ENCODE peak calls at places on chromosomes 1 and 21, in four cellular contexts. M is Ammon's horn, H is ureter, F is foreskin fibroblast. R is an unnamed sample.

GRCh38 chr1:208935517-208936187 is 647.9 kb upstream of the CAMK1G start:
- DNase-seq in M (no peak), H (no peak), F (no peak), R (no peak)

GRCh38 chr1:69157046-69157756 is 410.5 kb upstream of the LRRC7 start:
- DNase-seq in M (no peak), H (no peak), F (no peak), R (no peak)

GRCh38 chr1:232911027-232911599 is 39.3 kb upstream of the NTPCR start:
- DNase-seq in M (no peak), H (no peak), F (no peak), R (peak)

GRCh38 chr21:35138665-35139381 is 89.7 kb upstream of the RUNX1 start:
- DNase-seq in M (no peak), H (no peak), F (peak), R (no peak)

GRCh38 chr1:116290085-116290670 is 82.9 kb upstream of the ATP1A1 start:
- DNase-seq in M (no peak), H (peak), F (peak), R (no peak)

GRCh38 chr1:33137800-33138199 is 44.0 kb downstream of the TRIM62 start:
- DNase-seq in M (peak), H (no peak), F (no peak), R (peak)

GRCh38 chr1:55472784-55473183 is 257.6 kb upstream of the USP24 start:
- DNase-seq in M (no peak), H (no peak), F (no peak), R (no peak)

GRCh38 chr1:78255849-78256248 is 210.1 kb downstream of the GIPC2 start:
- DNase-seq in M (no peak), H (no peak), F (no peak), R (no peak)

GRCh38 chr1:198212675-198213074 is 55.9 kb downstream of the NEK7 start:
- DNase-seq in M (no peak), H (no peak), F (peak), R (no peak)

GRCh38 chr1:234309598-234310459 is 63.4 kb upstream of the COA6 start:
- DNase-seq in M (peak), H (peak), F (peak), R (peak)

GRCh38 chr21:45461369-45461750 is 56.4 kb downstream of the COL18A1 start:
- DNase-seq in M (no peak), H (no peak), F (no peak), R (no peak)

GRCh38 chr1:31183927-31184554 is 55.6 kb downstream of the NKAIN1 start:
- DNase-seq in M (peak), H (no peak), F (peak), R (peak)

GRCh38 chr1:47918257-47918867 is 78.8 kb downstream of the TRABD2B start:
- DNase-seq in M (no peak), H (peak), F (no peak), R (no peak)

GRCh38 chr1:241336335-241336734 is 20.7 kb downstream of the RGS7 start:
- DNase-seq in M (no peak), H (no peak), F (peak), R (no peak)

GRCh38 chr1:48741380-48741779 is 35.3 kb downstream of the BEND5 start:
- DNase-seq in M (no peak), H (no peak), F (no peak), R (no peak)

GRCh38 chr1:166133276-166133841 is 33.4 kb downstream of the FAM78B start:
- DNase-seq in M (no peak), H (no peak), F (no peak), R (no peak)

GRCh38 chr1:36570478-36571060 is 87.9 kb upstream of the CSF3R start:
- DNase-seq in M (no peak), H (no peak), F (no peak), R (no peak)

GRCh38 chr1:187203257-187203656 is 374.5 kb downstream of the PLA2G4A start:
- DNase-seq in M (no peak), H (no peak), F (peak), R (no peak)

GRCh38 chr1:182392045-182393028 is 747 bp upstream of the GLUL start:
- DNase-seq in M (no peak), H (peak), F (peak), R (no peak)

GRCh38 chr1:201318504-201319340 is 35.4 kb downstream of the PKP1 start:
- DNase-seq in M (no peak), H (no peak), F (no peak), R (no peak)

GRCh38 chr1:185559151-185559550 is 175.0 kb upstream of the HMCN1 start:
- DNase-seq in M (no peak), H (no peak), F (no peak), R (no peak)

GRCh38 chr1:54577612-54578011 is 29.6 kb downstream of the ACOT11 start:
- DNase-seq in M (no peak), H (peak), F (peak), R (no peak)

GRCh38 chr1:7298145-7298544 is 473.0 kb upstream of the VAMP3 start:
- DNase-seq in M (no peak), H (peak), F (no peak), R (peak)

GRCh38 chr1:203545032-203545816 is 51.3 kb downstream of the OPTC start:
- DNase-seq in M (no peak), H (no peak), F (no peak), R (no peak)

GRCh38 chr1:223714849-223715709 is 2.7 kb downstream of the CAPN2 start:
- DNase-seq in M (no peak), H (peak), F (peak), R (peak)

GRCh38 chr1:18526436-18527275 is 45.9 kb downstream of the KLHDC7A start:
- DNase-seq in M (no peak), H (no peak), F (no peak), R (no peak)

GRCh38 chr1:54996359-54996868 is 2.3 kb upstream of the BSND start:
- DNase-seq in M (peak), H (peak), F (peak), R (peak)

GRCh38 chr1:209291715-209292114 is 291.8 kb upstream of the CAMK1G start:
- DNase-seq in M (no peak), H (no peak), F (no peak), R (no peak)

GRCh38 chr1:47844556-47844950 is 152.6 kb downstream of the TRABD2B start:
- DNase-seq in M (no peak), H (no peak), F (no peak), R (no peak)